ENCODE peak calls at places on chromosome 17, in five cellular contexts. T is H9, V is IMR-90, B is mesendoderm, O is neuronal stem cell. H is an unnamed sample.

GRCh38 chr17:27657620-27658019 is 26.6 kb downstream of the LGALS9 start:
- DNase-seq in T (no peak), O (no peak), B (peak; percentile 29), V (peak; percentile 18), H (no peak)

GRCh38 chr17:4035081-4035680 is 70.9 kb upstream of the ATP2A3 start:
- DNase-seq in V (no peak), B (no peak), O (no peak), T (no peak), H (no peak)

GRCh38 chr17:29958947-29959657 is 17.7 kb downstream of the EFCAB5 start:
- DNase-seq in B (peak; percentile 4), V (peak; percentile 49), O (no peak), T (no peak), H (peak; percentile 77)

GRCh38 chr17:66842959-66843358 is 8.0 kb downstream of the CACNG5 start:
- DNase-seq in O (no peak), B (no peak), V (no peak), T (no peak), H (no peak)

GRCh38 chr17:4549781-4550533 is 5.2 kb downstream of the MYBBP1A start:
- DNase-seq in B (no peak), T (no peak), O (no peak), V (no peak), H (no peak)

GRCh38 chr17:70906808-70907207 is 737.5 kb downstream of the KCNJ2 start:
- DNase-seq in O (peak; percentile 24), T (peak; percentile 46), B (peak; percentile 73), V (peak; percentile 62), H (no peak)

GRCh38 chr17:45123930-45124796 is 8.2 kb downstream of the PLCD3 start:
- DNase-seq in V (peak; percentile 91), O (no peak), B (peak; percentile 81), T (peak; percentile 75), H (no peak)

GRCh38 chr17:46727572-46728348 is 90.7 kb downstream of the WNT3 start:
- DNase-seq in B (peak; percentile 34), V (peak; percentile 90), O (no peak), T (no peak), H (peak; percentile 83)

GRCh38 chr17:34758747-34759146 is 179.4 kb downstream of the TMEM132E start:
- DNase-seq in V (no peak), B (no peak), O (no peak), T (no peak), H (no peak)

GRCh38 chr17:2022647-2023046 is 2.5 kb downstream of the RTN4RL1 start:
- DNase-seq in V (no peak), T (no peak), O (no peak), B (no peak), H (no peak)

GRCh38 chr17:4249452-4250029 is 14.2 kb downstream of the ANKFY1 start:
- DNase-seq in O (peak; percentile 8), T (no peak), V (peak; percentile 38), B (peak; percentile 58), H (no peak)

GRCh38 chr17:45973099-45973838 is 25.8 kb upstream of the STH start:
- DNase-seq in B (no peak), V (no peak), T (no peak), O (no peak), H (peak; percentile 22)

GRCh38 chr17:66673668-66674276 is 161.1 kb upstream of the CACNG5 start:
- DNase-seq in O (peak; percentile 56), V (peak; percentile 72), T (peak; percentile 66), B (peak; percentile 88), H (peak; percentile 65)

GRCh38 chr17:57766307-57766943 is 21.3 kb upstream of the CCDC182 start:
- DNase-seq in V (no peak), T (no peak), B (no peak), O (no peak), H (no peak)

GRCh38 chr17:30333503-30334240 is at the start of gene TMIGD1:
- DNase-seq in B (no peak), T (no peak), O (no peak), V (no peak), H (no peak)

GRCh38 chr17:51263001-51263400 is 2.7 kb downstream of the UTP18 start:
- DNase-seq in B (peak; percentile 35), T (no peak), O (no peak), V (peak; percentile 34), H (peak; percentile 97)

GRCh38 chr17:39235555-39236221 is 9.9 kb upstream of the STAC2 start:
- DNase-seq in T (peak; percentile 94), V (peak; percentile 57), B (peak; percentile 95), O (peak; percentile 68), H (peak; percentile 11)

GRCh38 chr17:58364270-58364942 is 12.4 kb upstream of the SUPT4H1 start:
- DNase-seq in V (no peak), O (no peak), T (no peak), B (peak; percentile 43), H (no peak)

GRCh38 chr17:882827-883585 is 96.6 kb downstream of the NXN start:
- DNase-seq in B (peak; percentile 88), T (peak; percentile 75), O (peak; percentile 54), V (peak; percentile 66), H (no peak)

DNA sequence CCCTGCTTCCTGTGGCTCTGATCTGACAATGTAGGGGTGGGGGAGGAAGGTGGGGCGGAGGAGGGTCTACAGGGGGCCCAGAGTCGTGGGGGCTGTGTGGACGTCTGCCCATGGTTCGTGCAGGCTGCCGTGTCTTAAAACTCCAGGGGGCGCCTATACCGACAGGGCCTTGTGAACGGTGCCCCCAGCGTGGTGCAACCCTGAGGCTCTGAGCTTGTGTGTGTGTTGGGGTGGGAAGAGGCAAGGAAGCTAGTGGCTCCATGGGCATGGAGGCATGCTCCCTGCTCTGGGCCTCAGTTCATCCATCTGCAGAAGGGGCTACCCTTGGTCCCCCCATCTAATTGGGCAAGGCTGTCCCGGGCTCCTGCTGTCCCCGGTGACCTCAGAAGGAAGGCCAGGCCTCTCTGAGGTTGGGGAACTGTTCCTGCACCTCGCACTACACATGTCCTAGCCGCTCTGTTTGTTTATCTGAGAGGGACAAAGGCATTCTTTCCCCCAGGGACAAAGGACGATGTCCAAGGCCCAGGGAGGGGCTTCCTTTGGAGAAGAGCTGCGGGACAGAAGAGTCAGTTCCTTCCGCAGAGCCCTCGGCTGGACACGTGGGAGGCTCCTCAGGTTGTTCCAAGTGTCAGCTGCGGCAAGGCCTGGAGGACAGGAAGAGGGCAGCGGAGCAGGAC is 13.5 kb downstream of the CA4 start:
- DNase-seq in T (peak; percentile 76), B (no peak), V (no peak), O (no peak), H (no peak)
- H2BK5ac ChIP-seq in T (no peak overlapping the region), B (no peak overlapping the region), V (no peak overlapping the region), O (peak overlapping the region; percentile 95), H (no peak overlapping the region)

GRCh38 chr17:48625502-48626201 is 506 bp downstream of the HOXB9 start:
- DNase-seq in O (no peak), T (peak; percentile 75), B (peak; percentile 76), V (no peak), H (peak; percentile 76)

GRCh38 chr17:48622857-48623256 is 3.3 kb downstream of the HOXB9 start:
- DNase-seq in T (no peak), B (no peak), V (no peak), O (no peak), H (no peak)

GRCh38 chr17:48623583-48623982 is 2.6 kb downstream of the HOXB9 start:
- DNase-seq in B (no peak), O (no peak), T (no peak), V (no peak), H (no peak)

GRCh38 chr17:48624544-48625501 is 1.3 kb downstream of the HOXB9 start:
- DNase-seq in B (peak; percentile 75), O (no peak), V (no peak), T (peak; percentile 87), H (no peak)

GRCh38 chr17:48624118-48624517 is 2.0 kb downstream of the HOXB9 start:
- DNase-seq in B (no peak), T (no peak), O (no peak), V (no peak), H (no peak)
- H3K9ac ChIP-seq in B (no peak overlapping the region), T (no peak overlapping the region), O (no peak overlapping the region), V (no peak overlapping the region), H (no peak overlapping the region)

GRCh38 chr17:48908047-48908843 is at the start of gene UBE2Z:
- DNase-seq in V (peak; percentile 95), T (peak; percentile 99), O (peak; percentile 95), B (peak; percentile 97), H (peak; percentile 95)

GRCh38 chr17:48905987-48906515 is 2.2 kb upstream of the UBE2Z start:
- DNase-seq in O (no peak), V (no peak), B (no peak), T (no peak), H (no peak)

GRCh38 chr17:48908853-48909394 is 717 bp downstream of the UBE2Z start:
- DNase-seq in T (peak; percentile 99), B (peak; percentile 97), V (peak; percentile 85), O (peak; percentile 89), H (peak; percentile 53)

GRCh38 chr17:48909796-48910195 is 1.6 kb downstream of the UBE2Z start:
- DNase-seq in B (no peak), O (no peak), V (peak; percentile 27), T (no peak), H (no peak)

DNA sequence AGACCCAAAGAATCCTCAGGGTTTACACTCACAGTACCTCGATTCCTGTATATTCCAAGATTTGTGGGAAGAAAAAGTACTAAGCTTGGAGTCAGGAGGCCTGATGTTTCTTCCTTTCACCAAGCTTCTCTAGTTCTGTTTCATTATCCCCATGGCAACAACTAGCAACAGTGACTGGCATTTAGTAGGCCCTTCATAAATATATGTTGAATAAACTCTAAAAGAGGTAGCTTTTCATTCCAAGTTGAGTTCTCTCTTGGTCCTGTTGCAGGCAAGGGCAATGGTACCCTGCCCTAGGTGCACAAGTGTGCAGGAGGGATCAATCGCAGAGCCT is 527 bp upstream of the UBE2Z start:
- DNase-seq in O (no peak), B (peak; percentile 85), V (peak; percentile 64), T (no peak), H (no peak)
- H3K23ac ChIP-seq in O (no peak overlapping the region), B (no peak overlapping the region), V (peak overlapping the region; percentile 49), T (no peak overlapping the region), H (no peak overlapping the region)

GRCh38 chr17:75640556-75641119 is 7.4 kb downstream of the SMIM5 start:
- DNase-seq in V (no peak), T (no peak), B (no peak), O (no peak), H (no peak)

GRCh38 chr17:75639771-75640555 is 6.7 kb downstream of the SMIM5 start:
- DNase-seq in V (no peak), B (no peak), O (no peak), T (no peak), H (peak; percentile 63)

GRCh38 chr17:75641343-75641742 is 8.1 kb downstream of the SMIM5 start:
- DNase-seq in T (no peak), V (no peak), B (no peak), O (no peak), H (no peak)

GRCh38 chr17:75643033-75644017 is 10.1 kb downstream of the SMIM5 start:
- DNase-seq in T (peak; percentile 74), V (no peak), O (no peak), B (peak; percentile 30), H (peak; percentile 50)

DNA sequence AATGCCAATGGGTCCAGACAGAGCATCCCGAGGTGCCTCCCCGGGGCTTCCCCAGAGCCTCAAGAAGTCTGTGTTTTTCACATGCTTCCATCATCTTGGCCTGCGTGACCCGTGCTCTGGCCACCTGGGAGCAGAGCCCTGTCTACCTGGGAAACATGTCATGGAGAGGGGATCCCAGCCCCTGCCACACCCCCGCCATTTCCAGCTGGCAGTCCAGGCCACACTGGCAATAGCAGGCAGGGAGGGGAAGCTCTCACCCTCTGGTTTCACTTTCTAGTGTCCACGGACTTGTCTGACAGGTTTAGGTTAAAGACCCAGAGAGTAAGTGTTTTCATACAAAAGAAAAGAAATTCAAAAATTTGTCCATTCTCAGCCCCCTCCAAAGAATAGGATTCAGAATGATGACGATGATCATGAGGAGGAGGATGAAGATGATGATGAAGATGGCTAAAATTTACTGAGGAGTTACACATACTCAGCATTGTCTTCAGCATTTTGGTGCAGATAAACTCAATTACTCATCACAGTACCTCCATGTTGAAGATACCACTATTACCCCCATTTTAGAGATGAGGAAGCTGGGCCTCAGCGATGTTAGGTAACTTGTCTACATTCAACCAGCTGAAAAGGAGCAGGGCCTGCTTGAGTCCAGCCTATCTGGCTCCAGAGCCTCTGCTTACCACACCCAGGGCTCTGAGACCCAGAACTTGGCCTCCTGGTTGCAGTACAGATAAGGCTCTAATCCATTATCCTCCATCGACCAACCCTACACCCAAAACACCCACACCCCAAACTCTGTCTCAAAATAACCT is 9.2 kb downstream of the SMIM5 start:
- DNase-seq in B (no peak), T (no peak), O (no peak), V (no peak), H (peak; percentile 79)
- H2BK5ac ChIP-seq in B (no peak overlapping the region), T (no peak overlapping the region), O (no peak overlapping the region), V (no peak overlapping the region), H (peak overlapping the region; percentile 26)